ENCODE peak calls at places on chromosome 5, in four cellular contexts. Y is GM23248; L is heart left ventricle; O is naive thymus-derived CD4-positive, alpha-beta T cell. E is an unnamed sample. For H3K36me3 and H3K4me1, the result is how much of the 10 kb centered on the place peaks cover.

GRCh38 chr5:98205691-98206461 is 567.6 kb upstream of the RGMB start:
- DNase-seq in Y (peak), O (no peak), L (no peak), E (no peak)

GRCh38 chr5:116575635-116576042 is 1.0 kb upstream of the SEMA6A start:
- DNase-seq in Y (peak), L (peak), O (no peak), E (no peak)

GRCh38 chr5:61010759-61011460 is 65.9 kb downstream of the NDUFAF2 start:
- DNase-seq in L (no peak), O (no peak), Y (peak), E (no peak)

GRCh38 chr5:18010053-18010452 is 375.8 kb downstream of the TAF11L14 start:
- DNase-seq in L (no peak), Y (no peak), O (no peak), E (no peak)

GRCh38 chr5:8848997-8849585 is 696.8 kb downstream of the SEMA5A start:
- DNase-seq in Y (peak), O (no peak), L (no peak), E (no peak)

GRCh38 chr5:154860123-154860522 is 1.7 kb downstream of the CNOT8 start:
- DNase-seq in L (no peak), O (no peak), Y (peak), E (peak)

GRCh38 chr5:168085321-168086040 is 206.0 kb upstream of the WWC1 start:
- DNase-seq in O (no peak), L (no peak), Y (peak), E (no peak)

GRCh38 chr5:120457839-120458507 is 6.1 kb upstream of the PRR16 start:
- DNase-seq in O (peak), L (peak), Y (peak), E (no peak)

GRCh38 chr5:152817311-152817710 is 412.2 kb upstream of the NMUR2 start:
- DNase-seq in L (no peak), O (no peak), Y (no peak), E (no peak)

GRCh38 chr5:176739461-176740051 is 70.8 kb upstream of the UNC5A start:
- DNase-seq in Y (no peak), O (no peak), L (no peak), E (no peak)

GRCh38 chr5:105752801-105753200 is 1917.9 kb downstream of the EFNA5 start:
- DNase-seq in Y (no peak), L (no peak), O (no peak), E (no peak)

GRCh38 chr5:122313941-122314340 is 1.9 kb downstream of the SNCAIP start:
- DNase-seq in O (no peak), L (no peak), Y (no peak), E (no peak)

GRCh38 chr5:65823820-65824445 is 101.9 kb downstream of the NLN start:
- DNase-seq in Y (no peak), L (no peak), O (no peak), E (no peak)

GRCh38 chr5:35777358-35778087 is 79.2 kb upstream of the IL7R start:
- DNase-seq in O (peak), L (peak), Y (peak), E (peak)

GRCh38 chr5:95281211-95281610 is 3.7 kb downstream of the MCTP1 start:
- DNase-seq in Y (peak), O (no peak), L (no peak), E (no peak)

GRCh38 chr5:147240266-147240985 is 5.6 kb downstream of the STK32A start:
- DNase-seq in O (no peak), L (no peak), Y (no peak), E (no peak)

GRCh38 chr5:147484708-147485020 is 25.2 kb downstream of the DPYSL3 start:
- DNase-seq in O (no peak), L (no peak), Y (no peak), E (no peak)

GRCh38 chr5:31827862-31828261 is 188.9 kb downstream of the PDZD2 start:
- DNase-seq in O (no peak), Y (no peak), L (no peak), E (no peak)

GRCh38 chr5:64859881-64860280 is 91.2 kb downstream of the CWC27 start:
- DNase-seq in Y (no peak), O (no peak), L (no peak), E (no peak)

GRCh38 chr5:154713615-154714125 is 41.5 kb upstream of the LARP1 start:
- DNase-seq in O (no peak), Y (no peak), L (no peak), E (no peak)

GRCh38 chr5:91478096-91478495 is 95.0 kb upstream of the ARRDC3 start:
- DNase-seq in O (no peak), L (no peak), Y (no peak), E (no peak)

GRCh38 chr5:1479581-1480188 is 34.4 kb upstream of the SLC6A3 start:
- DNase-seq in O (peak), L (peak), Y (peak), E (no peak)

GRCh38 chr5:7849531-7850240 is 1.2 kb downstream of the CFAP90 start:
- DNase-seq in O (no peak), L (peak), Y (peak), E (no peak)

GRCh38 chr5:122316652-122317051 is 4.6 kb downstream of the SNCAIP start:
- DNase-seq in L (no peak), Y (no peak), O (no peak), E (no peak)

GRCh38 chr5:151682751-151683331 is 3.9 kb downstream of the SPARC start:
- DNase-seq in O (no peak), Y (peak), L (peak), E (no peak)

GRCh38 chr5:90709323-90710148 is 150.9 kb downstream of the ADGRV1 start:
- DNase-seq in L (peak), O (no peak), Y (peak), E (no peak)

GRCh38 chr5:74072646-74073045 is 446.6 kb downstream of the ARHGEF28 start:
- DNase-seq in O (no peak), L (no peak), Y (no peak), E (no peak)

GRCh38 chr5:166430491-166431319 is 1860.7 kb upstream of the WWC1 start:
- DNase-seq in O (no peak), L (no peak), Y (no peak), E (no peak)

GRCh38 chr5:159409801-159410200 is 79.5 kb upstream of the IL12B start:
- DNase-seq in Y (no peak), L (no peak), O (no peak), E (peak)

GRCh38 chr5:80754900-80755299 is 100.1 kb upstream of the DHFR start:
- DNase-seq in L (peak), O (peak), Y (peak), E (no peak)

GRCh38 chr5:177035982-177036381 is 13.5 kb downstream of the ZNF346 start:
- DNase-seq in L (no peak), O (no peak), Y (no peak), E (no peak)

GRCh38 chr5:178198706-178199105 is 5.6 kb upstream of the HNRNPAB start:
- DNase-seq in L (no peak), O (no peak), Y (no peak), E (no peak)

GRCh38 chr5:56814963-56815656 is at the start of gene MAP3K1:
- DNase-seq in Y (peak), L (peak), O (peak), E (peak)

GRCh38 chr5:180860273-180860886 is 696 bp downstream of the ZFP62 start:
- DNase-seq in Y (peak), O (peak), L (peak), E (peak)

DNA sequence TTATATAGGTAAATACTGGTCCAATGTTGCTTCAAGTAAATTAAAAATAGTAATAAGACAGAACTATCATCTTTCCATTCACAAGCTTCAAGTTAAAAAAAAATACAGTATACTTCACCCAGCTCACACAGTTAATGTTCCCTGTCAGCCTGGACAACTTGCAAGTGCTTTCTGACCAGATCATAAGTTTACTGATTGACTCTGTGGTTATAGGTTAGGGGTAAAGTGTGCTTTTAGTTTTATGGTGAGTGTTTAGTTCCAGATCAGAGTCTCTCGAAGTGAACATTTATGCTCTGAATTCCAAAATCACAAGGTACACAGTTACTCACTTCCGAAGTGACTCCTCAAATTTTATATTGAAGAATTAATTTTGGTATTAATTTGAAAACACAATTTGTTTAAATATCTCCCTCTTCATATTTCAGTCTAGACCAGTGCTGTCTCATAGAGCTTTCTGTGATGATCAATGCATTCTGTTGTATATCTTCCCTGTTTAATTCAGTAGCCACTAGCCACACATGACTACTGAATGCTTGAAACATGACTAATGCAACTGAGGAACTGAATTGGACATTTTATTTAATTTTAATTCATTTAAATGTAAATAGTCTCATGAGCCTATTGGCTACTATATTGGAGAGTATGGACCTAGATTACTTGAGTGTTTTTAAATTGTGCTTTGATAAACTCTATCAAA is 90.7 kb downstream of the MEF2C start:
- DNase-seq in L (no peak), O (no peak), Y (peak), E (no peak)
- H3K36me3 ChIP-seq in L (under half), O (under half), Y (under half), E (under half)

GRCh38 chr5:132772291-132773070 is 4.6 kb downstream of the SEPTIN8 start:
- DNase-seq in Y (no peak), O (no peak), L (no peak), E (no peak)

GRCh38 chr5:132771559-132771998 is 5.5 kb downstream of the SEPTIN8 start:
- DNase-seq in L (peak), Y (peak), O (no peak), E (no peak)

GRCh38 chr5:132773114-132773513 is 3.9 kb downstream of the SEPTIN8 start:
- DNase-seq in O (no peak), L (no peak), Y (no peak), E (no peak)

GRCh38 chr5:132768485-132768868 is 8.6 kb downstream of the SEPTIN8 start:
- DNase-seq in L (no peak), O (no peak), Y (no peak), E (no peak)

GRCh38 chr5:132770476-132771159 is 6.4 kb downstream of the SEPTIN8 start:
- DNase-seq in Y (peak), L (no peak), O (no peak), E (no peak)
- H3K4me1 ChIP-seq in Y (under half), L (under half), O (under half), E (under half)

GRCh38 chr5:139569276-139569955 is 8.3 kb downstream of the UBE2D2 start:
- DNase-seq in L (no peak), O (no peak), Y (peak), E (no peak)
- H3K36me3 ChIP-seq in L (under half), O (under half), Y (under half), E (under half)

GRCh38 chr5:111744455-111744854 is 12.5 kb downstream of the NREP start:
- DNase-seq in L (no peak), O (no peak), Y (peak), E (no peak)

GRCh38 chr5:111742595-111742994 is 14.4 kb downstream of the NREP start:
- DNase-seq in L (no peak), O (no peak), Y (peak), E (no peak)

GRCh38 chr5:111745075-111745474 is 11.9 kb downstream of the NREP start:
- DNase-seq in L (no peak), Y (no peak), O (no peak), E (no peak)

GRCh38 chr5:111743521-111743920 is 13.5 kb downstream of the NREP start:
- DNase-seq in Y (no peak), O (no peak), L (no peak), E (no peak)

GRCh38 chr5:111743993-111744392 is 13.0 kb downstream of the NREP start:
- DNase-seq in L (no peak), O (no peak), Y (peak), E (no peak)
- H3K4me1 ChIP-seq in L (under half), O (under half), Y (half or more), E (under half)

GRCh38 chr5:150026682-150027172 is 26.2 kb downstream of the HMGXB3 start:
- DNase-seq in L (no peak), Y (no peak), O (no peak), E (no peak)
- H3K36me3 ChIP-seq in L (half or more), Y (half or more), O (half or more), E (half or more)

GRCh38 chr5:141952030-141952429 is 6.0 kb downstream of the PCDH12 start:
- DNase-seq in L (no peak), Y (no peak), O (no peak), E (no peak)

GRCh38 chr5:141950207-141951005 is 7.6 kb downstream of the PCDH12 start:
- DNase-seq in Y (no peak), O (no peak), L (no peak), E (no peak)

GRCh38 chr5:141951341-141951781 is 6.6 kb downstream of the PCDH12 start:
- DNase-seq in Y (no peak), O (no peak), L (no peak), E (peak)

GRCh38 chr5:141957367-141957993 is 522 bp downstream of the PCDH12 start:
- DNase-seq in L (no peak), O (no peak), Y (no peak), E (no peak)

DNA sequence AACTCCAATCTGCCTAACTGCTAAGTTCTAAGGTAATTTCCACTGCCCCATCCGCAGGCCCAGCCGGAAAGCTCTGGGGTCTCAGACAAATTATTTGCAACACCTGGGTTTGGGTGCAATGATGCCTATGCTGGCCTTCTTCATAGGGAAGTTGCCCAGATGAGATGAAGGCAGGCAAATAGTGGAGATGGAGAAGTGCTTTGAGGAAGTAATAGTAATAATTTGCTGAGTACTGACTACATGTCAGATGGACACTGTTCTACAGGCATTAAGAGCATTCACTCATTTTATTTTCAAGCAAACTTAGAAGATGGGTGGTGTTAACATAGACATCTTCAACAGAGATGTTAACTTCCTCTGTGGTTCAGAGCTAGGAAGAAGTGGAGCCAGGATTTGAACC is 3.8 kb downstream of the PCDH12 start:
- DNase-seq in Y (no peak), L (no peak), O (no peak), E (no peak)
- H3K4me1 ChIP-seq in Y (under half), L (under half), O (under half), E (under half)

GRCh38 chr5:179841621-179842020 is 17.0 kb downstream of the MRNIP start:
- DNase-seq in Y (no peak), O (no peak), L (no peak), E (no peak)
- H3K36me3 ChIP-seq in Y (under half), O (half or more), L (half or more), E (under half)

GRCh38 chr5:132426525-132427138 is 57.1 kb downstream of the SLC22A5 start:
- DNase-seq in O (no peak), Y (peak), L (peak), E (peak)
- H3K4me1 ChIP-seq in O (half or more), Y (half or more), L (half or more), E (half or more)

GRCh38 chr5:119168401-119168800 is 97.5 kb downstream of the DMXL1 start:
- DNase-seq in Y (no peak), L (no peak), O (no peak), E (no peak)
- H3K36me3 ChIP-seq in Y (under half), L (half or more), O (under half), E (under half)

GRCh38 chr5:139312075-139312474 is 18.5 kb downstream of the MATR3 start:
- DNase-seq in O (no peak), Y (no peak), L (no peak), E (no peak)
- H3K4me1 ChIP-seq in O (half or more), Y (under half), L (under half), E (half or more)

E was measured in CD4-positive, CD25-positive, alpha-beta regulatory T cell.